ENCODE peak calls at places on chromosomes 13 and 19, in nine cellular contexts. Z is heart right ventricle; W is stimulated activated CD4-positive, alpha-beta T cell treated with anti-CD3 and anti-CD28 coated beads, Interleukin-1b, Interleukin-23, amount 100 ng/mL, for 4 hours; P is anterior cingulate cortex; R is activated T-helper 2 cell treated with anti-CD3 and anti-CD28 coated beads, Interferon-gamma antibody, Interleukin-2, Interleukin-4, amounts not matched to agents 10 μg/mL and 5 μg/mL and 100 μg/mL, durations not matched to agents 14 hours and 24 hours and 36 hours; A is BJ; I is cerebellar cortex; C is left ventricle myocardium inferior; X is NCI-H524. S is an unnamed sample.

GRCh38 chr19:10468133-10468532 is 35.0 kb downstream of the KEAP1 start:
- DNase-seq in W (no peak), R (no peak), I (no peak), P (no peak), A (no peak), C (no peak), Z (no peak), X (no peak), S (no peak)

GRCh38 chr13:104534847-104535246 is 1468.6 kb upstream of the SLC10A2 start:
- DNase-seq in X (no peak), Z (no peak), C (no peak), A (no peak), W (no peak), I (no peak), P (no peak), R (no peak), S (no peak)

GRCh38 chr13:76225815-76226489 is 589.8 kb downstream of the LMO7 start:
- DNase-seq in I (no peak), Z (peak), P (no peak), C (peak), R (no peak), A (no peak), W (no peak), X (no peak), S (no peak)

GRCh38 chr19:3115411-3115810 is 20.4 kb upstream of the GNA15 start:
- DNase-seq in R (no peak), C (no peak), X (no peak), I (no peak), P (no peak), W (no peak), A (no peak), Z (no peak), S (no peak)

GRCh38 chr13:50468849-50469669 is 374.4 kb downstream of the DLEU7 start:
- DNase-seq in R (no peak), P (no peak), I (no peak), A (no peak), Z (no peak), W (no peak), X (no peak), C (no peak), S (no peak)

GRCh38 chr13:26699197-26699490 is 61.4 kb downstream of the GPR12 start:
- DNase-seq in A (no peak), I (no peak), R (no peak), C (no peak), P (no peak), X (no peak), Z (no peak), W (no peak), S (no peak)

GRCh38 chr13:99357149-99357596 is 50.0 kb upstream of the GPR183 start:
- DNase-seq in A (no peak), X (no peak), P (no peak), Z (no peak), C (no peak), W (no peak), I (no peak), R (peak), S (no peak)

GRCh38 chr19:5903054-5903501 is 512 bp downstream of the NDUFA11 start:
- DNase-seq in W (peak), A (no peak), C (no peak), X (no peak), R (no peak), Z (no peak), P (no peak), I (no peak), S (peak)

GRCh38 chr19:8456064-8456463 is 11.3 kb downstream of the HNRNPM start:
- DNase-seq in P (no peak), R (no peak), Z (no peak), C (no peak), X (no peak), W (no peak), A (no peak), I (peak), S (no peak)

GRCh38 chr13:90485441-90485840 is 862.0 kb upstream of the MIR17HG start:
- DNase-seq in P (no peak), A (peak), W (no peak), C (no peak), I (peak), X (no peak), Z (no peak), R (no peak), S (no peak)

GRCh38 chr13:97826421-97826965 is 127.0 kb upstream of the IPO5 start:
- DNase-seq in C (no peak), Z (no peak), X (no peak), R (no peak), I (no peak), A (no peak), P (no peak), W (no peak), S (no peak)

GRCh38 chr13:98253526-98253925 is 76.5 kb upstream of the RNF113B start:
- DNase-seq in R (no peak), A (peak), W (no peak), I (no peak), X (no peak), C (no peak), Z (no peak), P (no peak), S (no peak)

GRCh38 chr19:23116802-23117571 is at the start of gene ZNF730:
- DNase-seq in P (peak), I (peak), Z (peak), R (peak), X (peak), W (peak), C (peak), A (peak), S (peak)

GRCh38 chr13:28534210-28534609 is 39.3 kb upstream of the FLT1 start:
- DNase-seq in W (no peak), R (no peak), X (no peak), C (no peak), Z (no peak), I (no peak), P (no peak), A (no peak), S (no peak)

GRCh38 chr19:39223703-39224279 is 19.7 kb upstream of the SYCN start:
- DNase-seq in P (no peak), I (no peak), X (no peak), R (no peak), A (no peak), W (no peak), Z (no peak), C (no peak), S (no peak)

GRCh38 chr13:83634601-83635000 is 247.7 kb downstream of the SLITRK1 start:
- DNase-seq in P (no peak), C (no peak), A (no peak), R (no peak), I (peak), Z (no peak), W (no peak), X (peak), S (no peak)

GRCh38 chr13:77345150-77345780 is 18.4 kb upstream of the MYCBP2 start:
- DNase-seq in Z (no peak), X (no peak), A (no peak), I (no peak), P (no peak), C (no peak), W (no peak), R (no peak), S (no peak)

GRCh38 chr19:2207991-2208860 is 27.9 kb downstream of the PLEKHJ1 start:
- DNase-seq in W (no peak), P (no peak), R (no peak), Z (peak), C (peak), X (no peak), A (peak), I (no peak), S (no peak)

GRCh38 chr19:44644391-44645016 is 794 bp downstream of the PVR start:
- DNase-seq in C (no peak), X (peak), I (peak), P (no peak), W (no peak), R (no peak), A (no peak), Z (no peak), S (no peak)

GRCh38 chr13:97000295-97000925 is 6.1 kb upstream of the OXGR1 start:
- DNase-seq in Z (no peak), X (no peak), W (no peak), P (no peak), C (no peak), I (no peak), R (no peak), A (no peak), S (no peak)

GRCh38 chr13:29745704-29746103 is 104.7 kb downstream of the UBL3 start:
- DNase-seq in X (no peak), A (no peak), W (no peak), R (no peak), I (no peak), P (no peak), Z (no peak), C (no peak), S (no peak)

GRCh38 chr19:34489175-34489574 is 7.6 kb downstream of the WTIP start:
- DNase-seq in Z (no peak), W (no peak), A (no peak), R (no peak), C (no peak), X (no peak), I (no peak), P (no peak), S (no peak)

GRCh38 chr13:47723898-47724297 is 277.2 kb downstream of the SUCLA2 start:
- DNase-seq in C (no peak), Z (no peak), R (no peak), I (no peak), P (no peak), X (no peak), W (no peak), A (no peak), S (no peak)

S was measured in hypothalamus.